ENCODE peak calls at places on chromosomes 2 and 18, in nine cellular contexts. One of them, this sample, is unnamed.

GRCh38 chr2:120182019-120182560 is 41.1 kb downstream of the TMEM185B start:
- DNase-seq in NCI-H2029 treated with DMSO at 0.1 percent for 48 hours: no peak
- DNase-seq in KG1: no peak
- DNase-seq in activated T-cell treated with anti-CD3 and anti-CD28 coated beads, Interleukin-2, amount 50 U/mL, for 24 hours: no peak
- DNase-seq in NCI-H2081: no peak
- DNase-seq in NCI-H2171: no peak
- DNase-seq in stimulated activated CD4-positive, alpha-beta T cell treated with anti-CD3 and anti-CD28 coated beads, TNF-alpha, amount 100 ng/mL, for 4 hours: no peak
- DNase-seq in Daoy: no peak
- DNase-seq in HFFc6: no peak
- DNase-seq in this sample: no peak

GRCh38 chr18:31129398-31130115 is 27.3 kb upstream of the DSC2 start:
- DNase-seq in NCI-H2029 treated with DMSO at 0.1 percent for 48 hours: no peak
- DNase-seq in KG1: no peak
- DNase-seq in activated T-cell treated with anti-CD3 and anti-CD28 coated beads, Interleukin-2, amount 50 U/mL, for 24 hours: no peak
- DNase-seq in NCI-H2081: no peak
- DNase-seq in NCI-H2171: no peak
- DNase-seq in stimulated activated CD4-positive, alpha-beta T cell treated with anti-CD3 and anti-CD28 coated beads, TNF-alpha, amount 100 ng/mL, for 4 hours: no peak
- DNase-seq in Daoy: no peak
- DNase-seq in HFFc6: no peak
- DNase-seq in this sample: no peak

GRCh38 chr2:181051861-181052522 is 71.6 kb downstream of the UBE2E3 start:
- DNase-seq in NCI-H2029 treated with DMSO at 0.1 percent for 48 hours: no peak
- DNase-seq in KG1: no peak
- DNase-seq in activated T-cell treated with anti-CD3 and anti-CD28 coated beads, Interleukin-2, amount 50 U/mL, for 24 hours: no peak
- DNase-seq in NCI-H2081: no peak
- DNase-seq in NCI-H2171: no peak
- DNase-seq in stimulated activated CD4-positive, alpha-beta T cell treated with anti-CD3 and anti-CD28 coated beads, TNF-alpha, amount 100 ng/mL, for 4 hours: no peak
- DNase-seq in Daoy: no peak
- DNase-seq in HFFc6: no peak
- DNase-seq in this sample: no peak

GRCh38 chr2:88538362-88538917 is 85.9 kb upstream of the FOXI3 start:
- DNase-seq in NCI-H2029 treated with DMSO at 0.1 percent for 48 hours: no peak
- DNase-seq in KG1: no peak
- DNase-seq in activated T-cell treated with anti-CD3 and anti-CD28 coated beads, Interleukin-2, amount 50 U/mL, for 24 hours: no peak
- DNase-seq in NCI-H2081: no peak
- DNase-seq in NCI-H2171: no peak
- DNase-seq in stimulated activated CD4-positive, alpha-beta T cell treated with anti-CD3 and anti-CD28 coated beads, TNF-alpha, amount 100 ng/mL, for 4 hours: no peak
- DNase-seq in Daoy: no peak
- DNase-seq in HFFc6: no peak
- DNase-seq in this sample: no peak

GRCh38 chr2:159893439-159893838 is 95.4 kb upstream of the CD302 start:
- DNase-seq in NCI-H2029 treated with DMSO at 0.1 percent for 48 hours: no peak
- DNase-seq in KG1: no peak
- DNase-seq in activated T-cell treated with anti-CD3 and anti-CD28 coated beads, Interleukin-2, amount 50 U/mL, for 24 hours: no peak
- DNase-seq in NCI-H2081: no peak
- DNase-seq in NCI-H2171: no peak
- DNase-seq in stimulated activated CD4-positive, alpha-beta T cell treated with anti-CD3 and anti-CD28 coated beads, TNF-alpha, amount 100 ng/mL, for 4 hours: no peak
- DNase-seq in Daoy: no peak
- DNase-seq in HFFc6: no peak
- DNase-seq in this sample: no peak

GRCh38 chr2:170969030-170969429 is 40.0 kb downstream of the GORASP2 start:
- DNase-seq in NCI-H2029 treated with DMSO at 0.1 percent for 48 hours: no peak
- DNase-seq in KG1: no peak
- DNase-seq in activated T-cell treated with anti-CD3 and anti-CD28 coated beads, Interleukin-2, amount 50 U/mL, for 24 hours: no peak
- DNase-seq in NCI-H2081: no peak
- DNase-seq in NCI-H2171: no peak
- DNase-seq in stimulated activated CD4-positive, alpha-beta T cell treated with anti-CD3 and anti-CD28 coated beads, TNF-alpha, amount 100 ng/mL, for 4 hours: no peak
- DNase-seq in Daoy: no peak
- DNase-seq in HFFc6: no peak
- DNase-seq in this sample: no peak

GRCh38 chr2:20665261-20666113 is 1.5 kb upstream of the GDF7 start:
- DNase-seq in NCI-H2029 treated with DMSO at 0.1 percent for 48 hours: no peak
- DNase-seq in KG1: no peak
- DNase-seq in activated T-cell treated with anti-CD3 and anti-CD28 coated beads, Interleukin-2, amount 50 U/mL, for 24 hours: no peak
- DNase-seq in NCI-H2081: no peak
- DNase-seq in NCI-H2171: no peak
- DNase-seq in stimulated activated CD4-positive, alpha-beta T cell treated with anti-CD3 and anti-CD28 coated beads, TNF-alpha, amount 100 ng/mL, for 4 hours: no peak
- DNase-seq in Daoy: no peak
- DNase-seq in HFFc6: no peak
- DNase-seq in this sample: no peak

GRCh38 chr18:39389800-39390379 is 1824.3 kb upstream of the CELF4 start:
- DNase-seq in NCI-H2029 treated with DMSO at 0.1 percent for 48 hours: peak
- DNase-seq in KG1: no peak
- DNase-seq in activated T-cell treated with anti-CD3 and anti-CD28 coated beads, Interleukin-2, amount 50 U/mL, for 24 hours: no peak
- DNase-seq in NCI-H2081: peak
- DNase-seq in NCI-H2171: no peak
- DNase-seq in stimulated activated CD4-positive, alpha-beta T cell treated with anti-CD3 and anti-CD28 coated beads, TNF-alpha, amount 100 ng/mL, for 4 hours: no peak
- DNase-seq in Daoy: no peak
- DNase-seq in HFFc6: no peak
- DNase-seq in this sample: no peak

GRCh38 chr2:217142649-217143266 is 282.9 kb upstream of the TNP1 start:
- DNase-seq in NCI-H2029 treated with DMSO at 0.1 percent for 48 hours: no peak
- DNase-seq in KG1: no peak
- DNase-seq in activated T-cell treated with anti-CD3 and anti-CD28 coated beads, Interleukin-2, amount 50 U/mL, for 24 hours: no peak
- DNase-seq in NCI-H2081: peak
- DNase-seq in NCI-H2171: no peak
- DNase-seq in stimulated activated CD4-positive, alpha-beta T cell treated with anti-CD3 and anti-CD28 coated beads, TNF-alpha, amount 100 ng/mL, for 4 hours: no peak
- DNase-seq in Daoy: peak
- DNase-seq in HFFc6: peak
- DNase-seq in this sample: no peak

GRCh38 chr18:9117980-9118841 is 15.7 kb downstream of the NDUFV2 start:
- DNase-seq in NCI-H2029 treated with DMSO at 0.1 percent for 48 hours: no peak
- DNase-seq in KG1: no peak
- DNase-seq in activated T-cell treated with anti-CD3 and anti-CD28 coated beads, Interleukin-2, amount 50 U/mL, for 24 hours: no peak
- DNase-seq in NCI-H2081: no peak
- DNase-seq in NCI-H2171: no peak
- DNase-seq in stimulated activated CD4-positive, alpha-beta T cell treated with anti-CD3 and anti-CD28 coated beads, TNF-alpha, amount 100 ng/mL, for 4 hours: no peak
- DNase-seq in Daoy: no peak
- DNase-seq in HFFc6: no peak
- DNase-seq in this sample: no peak

GRCh38 chr2:224584111-224584764 is 925 bp downstream of the CUL3 start:
- DNase-seq in NCI-H2029 treated with DMSO at 0.1 percent for 48 hours: no peak
- DNase-seq in KG1: no peak
- DNase-seq in activated T-cell treated with anti-CD3 and anti-CD28 coated beads, Interleukin-2, amount 50 U/mL, for 24 hours: no peak
- DNase-seq in NCI-H2081: no peak
- DNase-seq in NCI-H2171: no peak
- DNase-seq in stimulated activated CD4-positive, alpha-beta T cell treated with anti-CD3 and anti-CD28 coated beads, TNF-alpha, amount 100 ng/mL, for 4 hours: no peak
- DNase-seq in Daoy: peak
- DNase-seq in HFFc6: peak
- DNase-seq in this sample: peak

GRCh38 chr2:217195658-217196446 is 336.0 kb upstream of the TNP1 start:
- DNase-seq in NCI-H2029 treated with DMSO at 0.1 percent for 48 hours: no peak
- DNase-seq in KG1: no peak
- DNase-seq in activated T-cell treated with anti-CD3 and anti-CD28 coated beads, Interleukin-2, amount 50 U/mL, for 24 hours: no peak
- DNase-seq in NCI-H2081: no peak
- DNase-seq in NCI-H2171: no peak
- DNase-seq in stimulated activated CD4-positive, alpha-beta T cell treated with anti-CD3 and anti-CD28 coated beads, TNF-alpha, amount 100 ng/mL, for 4 hours: no peak
- DNase-seq in Daoy: no peak
- DNase-seq in HFFc6: no peak
- DNase-seq in this sample: no peak

GRCh38 chr2:47012866-47013265 is 97.3 kb upstream of the MCFD2 start:
- DNase-seq in NCI-H2029 treated with DMSO at 0.1 percent for 48 hours: no peak
- DNase-seq in KG1: no peak
- DNase-seq in activated T-cell treated with anti-CD3 and anti-CD28 coated beads, Interleukin-2, amount 50 U/mL, for 24 hours: no peak
- DNase-seq in NCI-H2081: no peak
- DNase-seq in NCI-H2171: no peak
- DNase-seq in stimulated activated CD4-positive, alpha-beta T cell treated with anti-CD3 and anti-CD28 coated beads, TNF-alpha, amount 100 ng/mL, for 4 hours: no peak
- DNase-seq in Daoy: no peak
- DNase-seq in HFFc6: no peak
- DNase-seq in this sample: no peak

GRCh38 chr2:31440764-31441163 is 26.2 kb upstream of the XDH start:
- DNase-seq in NCI-H2029 treated with DMSO at 0.1 percent for 48 hours: no peak
- DNase-seq in KG1: no peak
- DNase-seq in activated T-cell treated with anti-CD3 and anti-CD28 coated beads, Interleukin-2, amount 50 U/mL, for 24 hours: no peak
- DNase-seq in NCI-H2081: no peak
- DNase-seq in NCI-H2171: no peak
- DNase-seq in stimulated activated CD4-positive, alpha-beta T cell treated with anti-CD3 and anti-CD28 coated beads, TNF-alpha, amount 100 ng/mL, for 4 hours: no peak
- DNase-seq in Daoy: peak
- DNase-seq in HFFc6: peak
- DNase-seq in this sample: no peak

GRCh38 chr18:78767648-78768071 is 212.0 kb upstream of the SALL3 start:
- DNase-seq in NCI-H2029 treated with DMSO at 0.1 percent for 48 hours: no peak
- DNase-seq in KG1: no peak
- DNase-seq in activated T-cell treated with anti-CD3 and anti-CD28 coated beads, Interleukin-2, amount 50 U/mL, for 24 hours: no peak
- DNase-seq in NCI-H2081: no peak
- DNase-seq in NCI-H2171: no peak
- DNase-seq in stimulated activated CD4-positive, alpha-beta T cell treated with anti-CD3 and anti-CD28 coated beads, TNF-alpha, amount 100 ng/mL, for 4 hours: no peak
- DNase-seq in Daoy: no peak
- DNase-seq in HFFc6: no peak
- DNase-seq in this sample: no peak

GRCh38 chr2:159904565-159905281 is 106.7 kb upstream of the CD302 start:
- DNase-seq in NCI-H2029 treated with DMSO at 0.1 percent for 48 hours: peak
- DNase-seq in KG1: no peak
- DNase-seq in activated T-cell treated with anti-CD3 and anti-CD28 coated beads, Interleukin-2, amount 50 U/mL, for 24 hours: peak
- DNase-seq in NCI-H2081: no peak
- DNase-seq in NCI-H2171: no peak
- DNase-seq in stimulated activated CD4-positive, alpha-beta T cell treated with anti-CD3 and anti-CD28 coated beads, TNF-alpha, amount 100 ng/mL, for 4 hours: peak
- DNase-seq in Daoy: peak
- DNase-seq in HFFc6: no peak
- DNase-seq in this sample: peak

GRCh38 chr18:79705272-79705671 is 25.7 kb downstream of the CTDP1 start:
- DNase-seq in NCI-H2029 treated with DMSO at 0.1 percent for 48 hours: no peak
- DNase-seq in KG1: no peak
- DNase-seq in activated T-cell treated with anti-CD3 and anti-CD28 coated beads, Interleukin-2, amount 50 U/mL, for 24 hours: no peak
- DNase-seq in NCI-H2081: no peak
- DNase-seq in NCI-H2171: no peak
- DNase-seq in stimulated activated CD4-positive, alpha-beta T cell treated with anti-CD3 and anti-CD28 coated beads, TNF-alpha, amount 100 ng/mL, for 4 hours: no peak
- DNase-seq in Daoy: no peak
- DNase-seq in HFFc6: no peak
- DNase-seq in this sample: no peak

GRCh38 chr2:120451334-120451733 is 105.4 kb downstream of the INHBB start:
- DNase-seq in NCI-H2029 treated with DMSO at 0.1 percent for 48 hours: no peak
- DNase-seq in KG1: no peak
- DNase-seq in activated T-cell treated with anti-CD3 and anti-CD28 coated beads, Interleukin-2, amount 50 U/mL, for 24 hours: no peak
- DNase-seq in NCI-H2081: no peak
- DNase-seq in NCI-H2171: no peak
- DNase-seq in stimulated activated CD4-positive, alpha-beta T cell treated with anti-CD3 and anti-CD28 coated beads, TNF-alpha, amount 100 ng/mL, for 4 hours: no peak
- DNase-seq in Daoy: no peak
- DNase-seq in HFFc6: no peak
- DNase-seq in this sample: no peak

GRCh38 chr18:22342625-22343024 is 75.1 kb downstream of the CTAGE1 start:
- DNase-seq in NCI-H2029 treated with DMSO at 0.1 percent for 48 hours: no peak
- DNase-seq in KG1: no peak
- DNase-seq in activated T-cell treated with anti-CD3 and anti-CD28 coated beads, Interleukin-2, amount 50 U/mL, for 24 hours: no peak
- DNase-seq in NCI-H2081: no peak
- DNase-seq in NCI-H2171: no peak
- DNase-seq in stimulated activated CD4-positive, alpha-beta T cell treated with anti-CD3 and anti-CD28 coated beads, TNF-alpha, amount 100 ng/mL, for 4 hours: no peak
- DNase-seq in Daoy: peak
- DNase-seq in HFFc6: peak
- DNase-seq in this sample: no peak

GRCh38 chr2:105712166-105712915 is 32.4 kb upstream of the NCK2 start:
- DNase-seq in NCI-H2029 treated with DMSO at 0.1 percent for 48 hours: peak
- DNase-seq in KG1: no peak
- DNase-seq in activated T-cell treated with anti-CD3 and anti-CD28 coated beads, Interleukin-2, amount 50 U/mL, for 24 hours: no peak
- DNase-seq in NCI-H2081: no peak
- DNase-seq in NCI-H2171: peak
- DNase-seq in stimulated activated CD4-positive, alpha-beta T cell treated with anti-CD3 and anti-CD28 coated beads, TNF-alpha, amount 100 ng/mL, for 4 hours: no peak
- DNase-seq in Daoy: peak
- DNase-seq in HFFc6: no peak
- DNase-seq in this sample: no peak

GRCh38 chr18:61972389-61973264 is 79.8 kb upstream of the RNF152 start:
- DNase-seq in NCI-H2029 treated with DMSO at 0.1 percent for 48 hours: peak
- DNase-seq in KG1: no peak
- DNase-seq in activated T-cell treated with anti-CD3 and anti-CD28 coated beads, Interleukin-2, amount 50 U/mL, for 24 hours: no peak
- DNase-seq in NCI-H2081: no peak
- DNase-seq in NCI-H2171: no peak
- DNase-seq in stimulated activated CD4-positive, alpha-beta T cell treated with anti-CD3 and anti-CD28 coated beads, TNF-alpha, amount 100 ng/mL, for 4 hours: no peak
- DNase-seq in Daoy: no peak
- DNase-seq in HFFc6: no peak
- DNase-seq in this sample: no peak